ENCODE peak calls at places on chromosomes 3 and 15, in ten cellular contexts. O is SK-N-SH, H is breast epithelium, V is GM12878, Y is spleen, G is upper lobe of left lung, M is sigmoid colon, Q is endothelial cell of umbilical vein, F is prostate gland, C is HCT116. A is an unnamed sample.
A peak's percentile ranks its signal among the peaks of the same experiment; 100 is the strongest.

GRCh38 chr15:90358124-90359033 is 6.3 kb downstream of the ZNF774 start:
- DNase-seq in O (no peak), H (no peak), V (no peak), Y (no peak), G (peak; percentile 57), M (no peak), Q (peak; percentile 50), F (no peak), C (no peak), A (no peak)

GRCh38 chr3:38479431-38480092 is 16.6 kb upstream of the EXOG start:
- DNase-seq in O (peak; percentile 87), H (no peak), V (no peak), Y (no peak), G (peak; percentile 71), M (peak; percentile 83), Q (peak; percentile 64), F (peak; percentile 65), C (no peak), A (peak; percentile 73)

GRCh38 chr15:64464271-64465005 is 4.1 kb downstream of the ZNF609 start:
- DNase-seq in O (no peak), H (no peak), V (no peak), Y (no peak), G (peak; percentile 70), M (no peak), Q (peak; percentile 48), F (no peak), C (no peak), A (no peak)

GRCh38 chr3:65030847-65031463 is 343.2 kb upstream of the ADAMTS9 start:
- DNase-seq in O (no peak), H (no peak), V (no peak), Y (no peak), G (no peak), M (no peak), Q (peak; percentile 34), F (no peak), C (no peak), A (no peak)

GRCh38 chr3:190101320-190102117 is 19.2 kb downstream of the P3H2 start:
- DNase-seq in O (no peak), H (no peak), V (no peak), Y (no peak), G (no peak), M (no peak), Q (peak; percentile 42), F (no peak), C (no peak), A (no peak)

GRCh38 chr15:70049115-70049514 is 48.6 kb downstream of the TLE3 start:
- DNase-seq in O (no peak), H (peak; percentile 27), V (no peak), Y (peak; percentile 68), G (no peak), M (peak; percentile 47), Q (no peak), F (no peak), C (no peak), A (no peak)

GRCh38 chr3:107704477-107704876 is 181.7 kb downstream of the BBX start:
- DNase-seq in O (no peak), H (no peak), V (no peak), Y (no peak), G (no peak), M (no peak), Q (no peak), F (no peak), C (no peak), A (no peak)

GRCh38 chr15:101689901-101690300 is 34.4 kb downstream of the TARS3 start:
- DNase-seq in O (no peak), H (no peak), V (no peak), Y (no peak), G (no peak), M (no peak), Q (no peak), F (no peak), C (no peak), A (no peak)

GRCh38 chr3:186824430-186825139 is 17.9 kb upstream of the ADIPOQ start:
- DNase-seq in O (no peak), H (no peak), V (no peak), Y (no peak), G (no peak), M (no peak), Q (no peak), F (no peak), C (no peak), A (no peak)

GRCh38 chr3:186826978-186827857 is 15.3 kb upstream of the ADIPOQ start:
- DNase-seq in O (peak; percentile 99), H (peak; percentile 55), V (no peak), Y (peak; percentile 96), G (peak; percentile 80), M (peak; percentile 84), Q (peak; percentile 78), F (peak; percentile 72), C (peak; percentile 49), A (peak; percentile 84)

GRCh38 chr3:186823391-186823790 is 17.1 kb upstream of the RFC4 start:
- DNase-seq in O (no peak), H (no peak), V (no peak), Y (no peak), G (no peak), M (no peak), Q (no peak), F (no peak), C (no peak), A (no peak)

GRCh38 chr3:186826316-186826977 is 16.1 kb upstream of the ADIPOQ start:
- DNase-seq in O (peak; percentile 47), H (no peak), V (no peak), Y (peak; percentile 81), G (no peak), M (no peak), Q (no peak), F (no peak), C (no peak), A (no peak)

DNA sequence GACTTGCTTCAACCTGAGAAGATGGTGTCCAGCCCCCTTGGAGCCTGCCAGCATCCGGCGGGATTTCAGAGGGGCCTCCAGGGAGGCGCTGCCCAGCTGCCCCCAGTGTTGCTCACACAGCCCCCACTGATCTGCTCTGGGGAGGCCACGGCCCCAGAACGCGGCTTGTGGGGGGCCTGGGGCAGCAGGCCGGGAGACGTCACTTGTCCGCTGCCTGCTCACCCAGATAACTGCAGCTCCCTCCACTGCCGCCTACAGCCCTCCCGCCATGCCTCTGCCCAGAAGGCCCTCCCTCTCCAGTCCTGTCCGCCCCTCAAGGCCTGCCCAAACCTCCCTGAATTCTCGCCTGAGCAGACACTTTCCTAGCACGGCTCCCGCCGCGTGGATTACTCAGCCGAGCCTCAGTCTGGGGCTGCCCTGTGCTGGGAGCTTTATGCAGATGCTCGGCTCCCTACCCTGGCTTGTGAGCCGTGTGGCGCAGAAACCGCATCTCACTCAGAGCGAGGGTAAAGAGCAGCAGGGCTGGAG is 17.2 kb upstream of the ADIPOQ start:
- DNase-seq in O (no peak), H (no peak), V (no peak), Y (peak; percentile 81), G (no peak), M (no peak), Q (no peak), F (no peak), C (no peak), A (no peak)
- TF ChIP-seq POLR2AphosphoS5 in O (no peak), H (no peak), V (no peak), Y (peak; percentile 9), G (no peak), M (no peak), Q (no peak), F (no peak), C (no peak), A (no peak)

GRCh38 chr15:62272290-62272689 is 107.2 kb upstream of the C2CD4B start:
- DNase-seq in O (no peak), H (no peak), V (no peak), Y (no peak), G (no peak), M (no peak), Q (no peak), F (no peak), C (no peak), A (no peak)

GRCh38 chr15:62269504-62269903 is 104.4 kb upstream of the C2CD4B start:
- DNase-seq in O (no peak), H (no peak), V (no peak), Y (no peak), G (no peak), M (no peak), Q (no peak), F (no peak), C (no peak), A (no peak)

GRCh38 chr15:62275818-62276217 is 110.7 kb upstream of the C2CD4B start:
- DNase-seq in O (no peak), H (no peak), V (no peak), Y (no peak), G (no peak), M (no peak), Q (no peak), F (no peak), C (no peak), A (no peak)

GRCh38 chr15:62270216-62270921 is 105.3 kb upstream of the C2CD4B start:
- DNase-seq in O (no peak), H (no peak), V (no peak), Y (no peak), G (no peak), M (no peak), Q (no peak), F (no peak), C (no peak), A (no peak)
- H3K9me3 ChIP-seq in O (peaks cover 16% of the 10 kb centered on the region), H (peaks cover 58% of the 10 kb centered on the region), V (peaks cover 2% of the 10 kb centered on the region), Y (peaks cover 54% of the 10 kb centered on the region), G (peaks cover 49% of the 10 kb centered on the region), M (peaks cover 25% of the 10 kb centered on the region), Q (peaks cover 2% of the 10 kb centered on the region), F (no peaks in the 10 kb centered on the region), C (peaks cover 21% of the 10 kb centered on the region), A (peaks cover 29% of the 10 kb centered on the region)

DNA sequence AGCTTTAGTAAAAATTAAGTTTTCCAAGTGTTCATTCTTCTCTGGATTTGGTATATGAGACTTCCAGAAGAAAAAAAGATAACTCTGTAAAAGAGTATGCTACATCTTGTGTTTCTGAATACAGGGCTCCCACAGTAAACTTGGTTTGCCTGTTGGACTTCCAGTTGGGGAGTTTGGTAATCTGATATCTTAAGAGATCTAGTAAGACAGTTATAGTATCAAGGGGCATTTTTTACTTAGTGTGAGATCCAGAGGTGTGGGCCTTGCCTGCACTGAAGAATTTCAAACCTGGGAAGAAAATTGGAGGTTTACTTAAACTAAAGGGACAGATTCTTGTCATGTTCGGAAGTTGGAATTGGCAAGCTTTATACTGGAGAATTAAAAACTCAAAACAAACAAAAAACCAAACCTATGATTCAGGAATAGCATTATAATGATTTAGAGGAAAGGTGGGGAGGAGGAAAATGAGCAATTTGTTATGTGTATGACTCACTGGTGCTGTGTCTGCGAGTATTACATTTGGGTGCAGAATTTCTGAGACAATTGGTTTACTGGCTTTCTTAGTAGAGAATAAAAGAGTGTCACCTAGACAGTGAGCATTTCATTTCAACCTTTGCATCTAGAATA is 58.9 kb upstream of the ULK4 start:
- DNase-seq in O (no peak), H (no peak), V (no peak), Y (no peak), G (no peak), M (no peak), Q (peak; percentile 90), F (no peak), C (no peak), A (no peak)
- TF ChIP-seq POLR2AphosphoS5 in O (peak; percentile 18), H (no peak), V (no peak), Y (no peak), G (no peak), M (no peak), Q (peak; percentile 29), F (no peak), C (no peak), A (no peak)

GRCh38 chr3:42188365-42188764 is 77.6 kb downstream of the CCK start:
- DNase-seq in O (no peak), H (no peak), V (no peak), Y (no peak), G (no peak), M (peak; percentile 29), Q (peak; percentile 41), F (no peak), C (no peak), A (no peak)

GRCh38 chr3:42189746-42190145 is 76.2 kb downstream of the CCK start:
- DNase-seq in O (no peak), H (no peak), V (no peak), Y (no peak), G (no peak), M (no peak), Q (peak; percentile 74), F (no peak), C (no peak), A (peak; percentile 58)

GRCh38 chr3:42190701-42191442 is 75.1 kb downstream of the CCK start:
- DNase-seq in O (peak; percentile 67), H (peak; percentile 65), V (no peak), Y (no peak), G (peak; percentile 62), M (peak; percentile 77), Q (peak; percentile 77), F (peak; percentile 82), C (peak; percentile 41), A (peak; percentile 83)

GRCh38 chr3:42187936-42188335 is 78.0 kb downstream of the CCK start:
- DNase-seq in O (no peak), H (no peak), V (no peak), Y (no peak), G (no peak), M (peak; percentile 39), Q (no peak), F (no peak), C (no peak), A (no peak)

GRCh38 chr3:42189071-42189470 is 76.9 kb downstream of the CCK start:
- DNase-seq in O (no peak), H (no peak), V (no peak), Y (no peak), G (no peak), M (peak; percentile 38), Q (no peak), F (no peak), C (no peak), A (no peak)
- H3K9me3 ChIP-seq in O (no peaks in the 10 kb centered on the region), H (no peaks in the 10 kb centered on the region), V (no peaks in the 10 kb centered on the region), Y (no peaks in the 10 kb centered on the region), G (no peaks in the 10 kb centered on the region), M (no peaks in the 10 kb centered on the region), Q (no peaks in the 10 kb centered on the region), F (no peaks in the 10 kb centered on the region), C (no peaks in the 10 kb centered on the region), A (no peaks in the 10 kb centered on the region)